ENCODE peak calls at places on chromosome 17, in ten cellular contexts. Z is sciatic nerve; F is fibroblast of pulmonary artery; Y is CD4-positive, alpha-beta T cell; O is Right ventricle myocardium superior; V is C1 segment of cervical spinal cord; X is cardiac muscle cell; B is hypothalamus; J is A549; R is T-cell. E is an unnamed sample.

GRCh38 chr17:74452841-74453661 is 13.4 kb upstream of the CD300A start:
- DNase-seq in Z (no peak), F (no peak), Y (no peak), O (peak; percentile 51), V (peak; percentile 84), X (no peak), B (no peak), J (no peak), R (no peak), E (no peak)

GRCh38 chr17:28405632-28406477 is at the start of gene SLC46A1:
- DNase-seq in Z (peak; percentile 79), F (peak; percentile 7), Y (peak; percentile 44), O (peak; percentile 79), V (peak; percentile 76), X (peak; percentile 67), B (peak; percentile 68), J (peak; percentile 76), R (no peak), E (peak; percentile 22)

GRCh38 chr17:73753751-73754496 is 109.7 kb upstream of the SDK2 start:
- DNase-seq in Z (no peak), F (no peak), Y (no peak), O (no peak), V (no peak), X (no peak), B (no peak), J (no peak), R (no peak), E (no peak)

GRCh38 chr17:56441331-56441730 is 152.2 kb upstream of the NOG start:
- DNase-seq in Z (no peak), F (peak; percentile 28), Y (no peak), O (no peak), V (no peak), X (no peak), B (no peak), J (no peak), R (no peak), E (peak; percentile 21)

GRCh38 chr17:68601565-68602266 is 549 bp upstream of the FAM20A start:
- DNase-seq in Z (no peak), F (no peak), Y (no peak), O (no peak), V (no peak), X (no peak), B (no peak), J (no peak), R (no peak), E (no peak)

GRCh38 chr17:61234102-61234750 is 165.4 kb upstream of the TBX2 start:
- DNase-seq in Z (no peak), F (no peak), Y (no peak), O (no peak), V (no peak), X (peak; percentile 11), B (no peak), J (no peak), R (no peak), E (no peak)

GRCh38 chr17:76793775-76794174 is 55.9 kb downstream of the MFSD11 start:
- DNase-seq in Z (no peak), F (peak; percentile 46), Y (no peak), O (no peak), V (no peak), X (no peak), B (no peak), J (peak; percentile 59), R (no peak), E (peak; percentile 46)

GRCh38 chr17:4412933-4413831 is 20.6 kb upstream of the SPNS3 start:
- DNase-seq in Z (peak; percentile 98), F (peak; percentile 93), Y (peak; percentile 95), O (peak; percentile 96), V (peak; percentile 61), X (peak; percentile 95), B (peak; percentile 91), J (peak; percentile 92), R (peak; percentile 83), E (peak; percentile 85)

GRCh38 chr17:80694085-80694991 is 149.7 kb downstream of the RPTOR start:
- DNase-seq in Z (no peak), F (no peak), Y (no peak), O (no peak), V (no peak), X (no peak), B (no peak), J (no peak), R (no peak), E (no peak)

GRCh38 chr17:10292057-10292931 is 80.5 kb downstream of the MYH13 start:
- DNase-seq in Z (no peak), F (peak; percentile 77), Y (no peak), O (peak; percentile 55), V (no peak), X (peak; percentile 22), B (no peak), J (no peak), R (no peak), E (peak; percentile 38)

GRCh38 chr17:73156166-73156840 is 8.5 kb upstream of the SSTR2 start:
- DNase-seq in Z (peak; percentile 79), F (peak; percentile 71), Y (peak; percentile 61), O (peak; percentile 81), V (peak; percentile 68), X (peak; percentile 85), B (peak; percentile 66), J (peak; percentile 88), R (peak; percentile 31), E (peak; percentile 59)